ENCODE peak calls at places on chromosomes 4 and X, in eight cellular contexts. W, M, S, L, V, I, T and Q are unnamed samples.

GRCh38 chr4:78020677-78021076 is 36.4 kb upstream of the FRAS1 start:
- DNase-seq in W (no peak), M (no peak), S (no peak), L (no peak), V (no peak), I (no peak), T (no peak), Q (no peak)

GRCh38 chr4:53015681-53016080 is 153.6 kb downstream of the RASL11B start:
- DNase-seq in W (peak; percentile 57), M (no peak), S (peak; percentile 31), L (peak; percentile 11), V (no peak), I (peak; percentile 42), T (no peak), Q (peak; percentile 38)

GRCh38 chr4:159158083-159158617 is 55.3 kb downstream of the RAPGEF2 start:
- DNase-seq in W (no peak), M (no peak), S (no peak), L (no peak), V (no peak), I (no peak), T (no peak), Q (no peak)

GRCh38 chr4:139676913-139677585 is 11.4 kb downstream of the MGST2 start:
- DNase-seq in W (no peak), M (no peak), S (no peak), L (no peak), V (no peak), I (no peak), T (no peak), Q (no peak)

GRCh38 chrX:29746326-29746725 is 469.0 kb upstream of the MAGEB2 start:
- DNase-seq in W (peak; percentile 9), M (no peak), S (no peak), L (no peak), V (no peak), I (no peak), T (no peak), Q (no peak)

GRCh38 chrX:69232945-69233344 is 67.7 kb upstream of the PJA1 start:
- DNase-seq in W (no peak), M (no peak), S (no peak), L (no peak), V (no peak), I (no peak), T (no peak), Q (no peak)

GRCh38 chr4:169621754-169622481 is 1.5 kb downstream of the CLCN3 start:
- DNase-seq in W (peak; percentile 43), M (no peak), S (no peak), L (no peak), V (no peak), I (peak; percentile 58), T (no peak), Q (peak; percentile 60)

GRCh38 chrX:136115124-136115908 is 32.0 kb upstream of the FHL1 start:
- DNase-seq in W (no peak), M (no peak), S (no peak), L (no peak), V (no peak), I (no peak), T (no peak), Q (peak; percentile 23)

GRCh38 chr4:17654701-17655100 is 40.3 kb downstream of the MED28 start:
- DNase-seq in W (no peak), M (no peak), S (no peak), L (no peak), V (no peak), I (no peak), T (no peak), Q (no peak)

GRCh38 chrX:24113161-24113560 is 36.4 kb upstream of the ZFX start:
- DNase-seq in W (no peak), M (no peak), S (no peak), L (no peak), V (no peak), I (no peak), T (no peak), Q (no peak)

GRCh38 chr4:126705271-126705670 is 927.5 kb upstream of the INTU start:
- DNase-seq in W (peak; percentile 13), M (no peak), S (no peak), L (no peak), V (no peak), I (no peak), T (no peak), Q (no peak)

GRCh38 chr4:138736362-138736761 is 279.2 kb upstream of the NOCT start:
- DNase-seq in W (peak; percentile 2), M (no peak), S (no peak), L (no peak), V (no peak), I (no peak), T (no peak), Q (no peak)

GRCh38 chr4:18518098-18518497 is 496.5 kb upstream of the LCORL start:
- DNase-seq in W (no peak), M (no peak), S (no peak), L (no peak), V (no peak), I (no peak), T (no peak), Q (no peak)

GRCh38 chr4:122503214-122503613 is 46.7 kb upstream of the IL2 start:
- DNase-seq in W (no peak), M (no peak), S (no peak), L (no peak), V (no peak), I (no peak), T (no peak), Q (no peak)

GRCh38 chr4:8643441-8643840 is 50.9 kb downstream of the CPZ start:
- DNase-seq in W (no peak), M (peak; percentile 22), S (no peak), L (no peak), V (no peak), I (no peak), T (no peak), Q (no peak)

GRCh38 chr4:7287918-7288280 is 95.6 kb downstream of the SORCS2 start:
- DNase-seq in W (no peak), M (no peak), S (no peak), L (no peak), V (no peak), I (no peak), T (no peak), Q (no peak)

GRCh38 chrX:153874366-153875125 is 11.4 kb downstream of the L1CAM start:
- DNase-seq in W (no peak), M (no peak), S (no peak), L (no peak), V (no peak), I (no peak), T (no peak), Q (no peak)

GRCh38 chrX:49242545-49243066 is 7.3 kb downstream of the CCDC22 start:
- DNase-seq in W (no peak), M (no peak), S (no peak), L (no peak), V (no peak), I (no peak), T (no peak), Q (no peak)

GRCh38 chr4:173288296-173288695 is 45.9 kb downstream of the HMGB2 start:
- DNase-seq in W (no peak), M (peak; percentile 68), S (peak; percentile 90), L (peak; percentile 50), V (peak; percentile 24), I (peak; percentile 77), T (peak; percentile 7), Q (peak; percentile 87)

GRCh38 chr4:183354213-183354612 is 32.0 kb upstream of the CLDN24 start:
- DNase-seq in W (no peak), M (no peak), S (no peak), L (no peak), V (no peak), I (no peak), T (no peak), Q (no peak)

GRCh38 chr4:24073948-24074347 is 184.1 kb upstream of the PPARGC1A start:
- DNase-seq in W (no peak), M (no peak), S (no peak), L (no peak), V (no peak), I (no peak), T (no peak), Q (no peak)

GRCh38 chr4:74682567-74683359 is 111.6 kb downstream of the BTC start:
- DNase-seq in W (peak; percentile 77), M (peak; percentile 70), S (no peak), L (no peak), V (no peak), I (no peak), T (no peak), Q (peak; percentile 8)